ENCODE peak calls at places on chromosome 5, in seven cellular contexts. One of them, this sample, is unnamed. For H3K4me1, the result is how much of the 10 kb centered on the place peaks cover.

GRCh38 chr5:79931866-79932265 is 59.2 kb downstream of the MTX3 start:
- DNase-seq in mammary epithelial cell: no peak
- DNase-seq in ovary: no peak
- DNase-seq in MM.1S: no peak
- DNase-seq in cardiac muscle cell: no peak
- DNase-seq in A549: no peak
- DNase-seq in CD8-positive, alpha-beta T cell: no peak
- DNase-seq in this sample: no peak

GRCh38 chr5:10467281-10468198 is 25.9 kb downstream of the ROPN1L start:
- DNase-seq in MM.1S: no peak
- DNase-seq in mammary epithelial cell: peak
- DNase-seq in ovary: no peak
- DNase-seq in CD8-positive, alpha-beta T cell: no peak
- DNase-seq in cardiac muscle cell: no peak
- DNase-seq in A549: no peak
- DNase-seq in this sample: no peak

GRCh38 chr5:150544606-150545219 is 36.8 kb downstream of the NDST1 start:
- DNase-seq in ovary: peak
- DNase-seq in CD8-positive, alpha-beta T cell: peak
- DNase-seq in MM.1S: peak
- DNase-seq in A549: peak
- DNase-seq in cardiac muscle cell: peak
- DNase-seq in mammary epithelial cell: peak
- DNase-seq in this sample: peak

GRCh38 chr5:35963381-35963843 is 25.0 kb upstream of the CAPSL start:
- DNase-seq in mammary epithelial cell: peak
- DNase-seq in cardiac muscle cell: no peak
- DNase-seq in MM.1S: peak
- DNase-seq in ovary: no peak
- DNase-seq in A549: peak
- DNase-seq in CD8-positive, alpha-beta T cell: no peak
- DNase-seq in this sample: no peak

GRCh38 chr5:56409331-56410190 is 176.4 kb upstream of the ANKRD55 start:
- DNase-seq in ovary: no peak
- DNase-seq in MM.1S: no peak
- DNase-seq in cardiac muscle cell: no peak
- DNase-seq in mammary epithelial cell: peak
- DNase-seq in A549: peak
- DNase-seq in CD8-positive, alpha-beta T cell: no peak
- DNase-seq in this sample: no peak

GRCh38 chr5:68224561-68225187 is 9.1 kb downstream of the PIK3R1 start:
- DNase-seq in A549: no peak
- DNase-seq in ovary: no peak
- DNase-seq in CD8-positive, alpha-beta T cell: no peak
- DNase-seq in cardiac muscle cell: no peak
- DNase-seq in MM.1S: no peak
- DNase-seq in mammary epithelial cell: no peak
- DNase-seq in this sample: no peak

GRCh38 chr5:14223372-14223771 is 80.2 kb downstream of the TRIO start:
- DNase-seq in CD8-positive, alpha-beta T cell: no peak
- DNase-seq in cardiac muscle cell: no peak
- DNase-seq in MM.1S: no peak
- DNase-seq in A549: no peak
- DNase-seq in ovary: no peak
- DNase-seq in mammary epithelial cell: no peak
- DNase-seq in this sample: no peak

GRCh38 chr5:55154893-55155292 is 5.1 kb upstream of the GPX8 start:
- DNase-seq in cardiac muscle cell: no peak
- DNase-seq in mammary epithelial cell: peak
- DNase-seq in MM.1S: no peak
- DNase-seq in ovary: no peak
- DNase-seq in A549: no peak
- DNase-seq in CD8-positive, alpha-beta T cell: no peak
- DNase-seq in this sample: no peak

GRCh38 chr5:135973323-135974018 is 18.7 kb upstream of the LECT2 start:
- DNase-seq in MM.1S: no peak
- DNase-seq in mammary epithelial cell: peak
- DNase-seq in A549: peak
- DNase-seq in ovary: no peak
- DNase-seq in CD8-positive, alpha-beta T cell: no peak
- DNase-seq in cardiac muscle cell: no peak
- DNase-seq in this sample: no peak

GRCh38 chr5:76372320-76373054 is 30.6 kb upstream of the IQGAP2 start:
- DNase-seq in mammary epithelial cell: peak
- DNase-seq in CD8-positive, alpha-beta T cell: no peak
- DNase-seq in ovary: no peak
- DNase-seq in cardiac muscle cell: no peak
- DNase-seq in MM.1S: no peak
- DNase-seq in A549: peak
- DNase-seq in this sample: no peak

GRCh38 chr5:99032234-99033013 is 103.6 kb upstream of the CHD1 start:
- DNase-seq in ovary: peak
- DNase-seq in A549: peak
- DNase-seq in cardiac muscle cell: peak
- DNase-seq in CD8-positive, alpha-beta T cell: no peak
- DNase-seq in mammary epithelial cell: peak
- DNase-seq in MM.1S: peak
- DNase-seq in this sample: no peak

GRCh38 chr5:77774981-77775772 is 962 bp downstream of the TBCA start:
- DNase-seq in mammary epithelial cell: no peak
- DNase-seq in cardiac muscle cell: no peak
- DNase-seq in CD8-positive, alpha-beta T cell: no peak
- DNase-seq in A549: peak
- DNase-seq in ovary: no peak
- DNase-seq in MM.1S: no peak
- DNase-seq in this sample: no peak

GRCh38 chr5:59709346-59709821 is 184.1 kb downstream of the PDE4D start:
- DNase-seq in ovary: no peak
- DNase-seq in MM.1S: no peak
- DNase-seq in mammary epithelial cell: no peak
- DNase-seq in CD8-positive, alpha-beta T cell: no peak
- DNase-seq in cardiac muscle cell: no peak
- DNase-seq in A549: no peak
- DNase-seq in this sample: no peak

GRCh38 chr5:68231414-68232076 is 16.0 kb downstream of the PIK3R1 start:
- DNase-seq in CD8-positive, alpha-beta T cell: no peak
- DNase-seq in cardiac muscle cell: no peak
- DNase-seq in mammary epithelial cell: no peak
- DNase-seq in ovary: no peak
- DNase-seq in A549: no peak
- DNase-seq in MM.1S: no peak
- DNase-seq in this sample: no peak

GRCh38 chr5:137706841-137707240 is 29.0 kb downstream of the KLHL3 start:
- DNase-seq in A549: no peak
- DNase-seq in cardiac muscle cell: no peak
- DNase-seq in MM.1S: no peak
- DNase-seq in mammary epithelial cell: no peak
- DNase-seq in CD8-positive, alpha-beta T cell: no peak
- DNase-seq in ovary: no peak
- DNase-seq in this sample: no peak

GRCh38 chr5:145830594-145830993 is 4.5 kb downstream of the PRELID2 start:
- DNase-seq in CD8-positive, alpha-beta T cell: no peak
- DNase-seq in ovary: no peak
- DNase-seq in MM.1S: no peak
- DNase-seq in mammary epithelial cell: no peak
- DNase-seq in A549: no peak
- DNase-seq in cardiac muscle cell: no peak
- DNase-seq in this sample: no peak

GRCh38 chr5:33806736-33807442 is 84.9 kb downstream of the ADAMTS12 start:
- DNase-seq in CD8-positive, alpha-beta T cell: no peak
- DNase-seq in MM.1S: no peak
- DNase-seq in ovary: no peak
- DNase-seq in cardiac muscle cell: no peak
- DNase-seq in mammary epithelial cell: peak
- DNase-seq in A549: no peak
- DNase-seq in this sample: no peak

GRCh38 chr5:32559411-32559810 is 25.9 kb upstream of the SUB1 start:
- DNase-seq in cardiac muscle cell: no peak
- DNase-seq in A549: no peak
- DNase-seq in CD8-positive, alpha-beta T cell: no peak
- DNase-seq in ovary: no peak
- DNase-seq in mammary epithelial cell: no peak
- DNase-seq in MM.1S: no peak
- DNase-seq in this sample: no peak

GRCh38 chr5:169920446-169920845 is 59.8 kb downstream of the INSYN2B start:
- DNase-seq in CD8-positive, alpha-beta T cell: no peak
- DNase-seq in A549: no peak
- DNase-seq in cardiac muscle cell: no peak
- DNase-seq in MM.1S: no peak
- DNase-seq in mammary epithelial cell: no peak
- DNase-seq in ovary: no peak
- DNase-seq in this sample: no peak

GRCh38 chr5:169917425-169917824 is 62.9 kb downstream of the INSYN2B start:
- DNase-seq in A549: no peak
- DNase-seq in cardiac muscle cell: no peak
- DNase-seq in CD8-positive, alpha-beta T cell: no peak
- DNase-seq in ovary: no peak
- DNase-seq in mammary epithelial cell: peak
- DNase-seq in MM.1S: no peak
- DNase-seq in this sample: no peak

GRCh38 chr5:169921370-169921769 is 58.9 kb downstream of the INSYN2B start:
- DNase-seq in ovary: no peak
- DNase-seq in A549: no peak
- DNase-seq in CD8-positive, alpha-beta T cell: no peak
- DNase-seq in mammary epithelial cell: no peak
- DNase-seq in cardiac muscle cell: no peak
- DNase-seq in MM.1S: no peak
- DNase-seq in this sample: no peak

GRCh38 chr5:169923988-169924387 is 56.3 kb downstream of the INSYN2B start:
- DNase-seq in MM.1S: no peak
- DNase-seq in CD8-positive, alpha-beta T cell: no peak
- DNase-seq in cardiac muscle cell: no peak
- DNase-seq in ovary: no peak
- DNase-seq in mammary epithelial cell: no peak
- DNase-seq in A549: no peak
- DNase-seq in this sample: no peak

DNA sequence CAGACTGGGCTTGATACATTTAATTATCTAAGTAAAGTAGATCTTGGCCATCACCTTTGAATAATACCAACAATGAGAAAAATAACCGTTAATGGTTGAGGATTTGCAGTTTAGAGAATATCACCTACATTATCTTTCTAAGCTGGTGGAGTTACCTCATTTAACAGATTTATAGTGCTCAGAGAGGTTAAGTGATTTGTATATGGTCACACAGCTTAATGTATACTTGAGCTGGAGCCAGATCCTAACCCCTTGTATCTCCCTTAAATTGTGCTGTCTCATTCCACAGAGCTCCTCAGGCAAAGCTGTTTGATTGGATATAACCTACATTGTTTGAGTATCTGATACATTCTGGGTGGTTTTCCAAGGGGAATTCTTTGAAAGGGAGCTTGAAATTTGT is 57.8 kb downstream of the INSYN2B start:
- DNase-seq in ovary: no peak
- DNase-seq in mammary epithelial cell: no peak
- DNase-seq in cardiac muscle cell: no peak
- DNase-seq in A549: no peak
- DNase-seq in CD8-positive, alpha-beta T cell: no peak
- DNase-seq in MM.1S: no peak
- DNase-seq in this sample: no peak
- TF ChIP-seq CTCF in ovary: no peak
- TF ChIP-seq CTCF in mammary epithelial cell: no peak
- TF ChIP-seq CTCF in cardiac muscle cell: no peak
- TF ChIP-seq CTCF in A549: no peak
- TF ChIP-seq CTCF in CD8-positive, alpha-beta T cell: no peak
- TF ChIP-seq CTCF in MM.1S: no peak
- TF ChIP-seq CTCF in this sample: no peak

DNA sequence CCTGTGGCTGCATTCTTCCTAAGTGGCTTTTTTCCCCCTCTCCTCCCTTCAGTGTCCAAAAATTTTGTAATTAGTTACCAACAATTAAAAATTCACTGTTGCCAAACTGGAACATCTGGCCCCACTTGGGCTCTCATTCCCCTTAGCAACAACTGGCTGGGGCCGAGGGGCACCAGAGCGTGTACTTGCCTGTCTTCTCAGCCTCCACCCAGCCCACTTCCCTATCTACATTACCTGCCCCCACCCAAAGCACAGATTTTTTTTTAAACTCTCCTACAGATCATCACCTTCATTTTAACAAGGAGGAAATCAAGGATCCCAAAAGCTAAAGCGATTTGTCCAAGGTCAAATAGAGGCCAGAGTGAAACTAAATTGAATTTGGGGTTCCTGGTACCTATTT is 278.8 kb downstream of the EBF1 start:
- DNase-seq in MM.1S: no peak
- DNase-seq in A549: no peak
- DNase-seq in mammary epithelial cell: no peak
- DNase-seq in CD8-positive, alpha-beta T cell: no peak
- DNase-seq in cardiac muscle cell: no peak
- DNase-seq in ovary: no peak
- DNase-seq in this sample: no peak
- H3K4me3 ChIP-seq in MM.1S: no peak
- H3K4me3 ChIP-seq in A549: no peak
- H3K4me3 ChIP-seq in mammary epithelial cell: no peak
- H3K4me3 ChIP-seq in CD8-positive, alpha-beta T cell: no peak
- H3K4me3 ChIP-seq in cardiac muscle cell: no peak
- H3K4me3 ChIP-seq in ovary: no peak
- H3K4me3 ChIP-seq in this sample: no peak

DNA sequence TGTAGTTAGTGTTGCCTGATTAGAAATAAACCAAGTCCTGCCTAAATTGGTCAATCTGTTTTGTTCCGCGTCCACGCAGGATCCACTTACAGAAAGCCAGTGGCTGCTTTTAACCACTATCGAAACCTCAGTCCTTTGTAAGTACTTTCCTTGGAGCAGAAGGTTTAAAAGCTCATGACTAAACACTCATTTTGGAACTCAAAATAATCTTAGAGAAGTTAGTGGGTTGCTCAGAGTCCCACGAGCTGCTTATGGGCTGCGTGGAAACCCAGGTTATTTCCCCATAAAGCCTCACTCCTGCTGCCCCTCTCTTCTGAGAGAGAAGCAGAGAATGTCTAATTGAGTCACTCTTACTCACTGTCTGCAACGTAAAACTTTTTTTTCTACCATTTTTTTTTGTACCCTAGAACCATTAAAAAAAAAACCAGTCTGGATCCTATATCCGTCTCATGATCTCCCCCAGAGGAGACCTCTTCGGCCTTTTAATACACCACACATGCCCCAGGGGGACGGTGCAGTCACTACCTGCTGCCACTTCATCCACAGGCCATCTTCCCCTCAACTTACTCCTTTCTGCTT is 7.5 kb downstream of the BASP1 start:
- DNase-seq in A549: no peak
- DNase-seq in cardiac muscle cell: no peak
- DNase-seq in CD8-positive, alpha-beta T cell: no peak
- DNase-seq in ovary: no peak
- DNase-seq in mammary epithelial cell: peak
- DNase-seq in MM.1S: no peak
- DNase-seq in this sample: no peak
- H3K4me1 ChIP-seq in A549: half or more
- H3K4me1 ChIP-seq in cardiac muscle cell: under half
- H3K4me1 ChIP-seq in CD8-positive, alpha-beta T cell: under half
- H3K4me1 ChIP-seq in ovary: under half
- H3K4me1 ChIP-seq in mammary epithelial cell: under half
- H3K4me1 ChIP-seq in MM.1S: under half
- H3K4me1 ChIP-seq in this sample: under half

DNA sequence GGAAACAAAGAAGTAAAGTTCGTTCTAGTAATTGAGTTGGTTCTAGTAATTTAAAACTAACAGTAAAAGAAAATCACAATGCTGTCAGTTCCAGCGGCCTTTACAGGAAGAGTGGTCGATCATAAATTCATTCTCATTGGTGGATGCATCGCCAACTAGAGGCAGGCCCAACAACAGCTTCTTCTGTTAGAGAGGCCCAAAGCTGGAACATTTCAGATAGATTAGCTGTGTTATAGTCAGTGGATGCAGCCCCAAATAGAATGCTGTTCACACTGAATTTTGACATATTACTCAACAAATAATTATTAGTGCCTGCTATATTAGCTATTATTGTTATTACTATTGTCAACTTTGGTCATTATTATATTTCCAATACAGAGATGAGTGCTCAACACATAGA is 80.8 kb downstream of the ARRDC3 start:
- DNase-seq in CD8-positive, alpha-beta T cell: no peak
- DNase-seq in ovary: no peak
- DNase-seq in cardiac muscle cell: no peak
- DNase-seq in A549: peak
- DNase-seq in mammary epithelial cell: no peak
- DNase-seq in MM.1S: no peak
- DNase-seq in this sample: no peak
- TF ChIP-seq CTCF in CD8-positive, alpha-beta T cell: no peak
- TF ChIP-seq CTCF in ovary: no peak
- TF ChIP-seq CTCF in cardiac muscle cell: no peak
- TF ChIP-seq CTCF in A549: peak
- TF ChIP-seq CTCF in mammary epithelial cell: no peak
- TF ChIP-seq CTCF in MM.1S: no peak
- TF ChIP-seq CTCF in this sample: no peak